ENCODE peak calls at places on chromosomes 4 and X, in four cellular contexts. G, O, T and R are unnamed samples.

GRCh38 chr4:117626664-117627063 is 407.6 kb upstream of the NDST3 start:
- DNase-seq in G (no peak), O (no peak), T (no peak), R (no peak)

GRCh38 chr4:176883681-176884418 is 91.1 kb upstream of the VEGFC start:
- DNase-seq in G (no peak), O (peak; percentile 98), T (peak; percentile 69), R (no peak)

GRCh38 chr4:174365018-174365587 is 81.4 kb downstream of the CEP44 start:
- DNase-seq in G (peak; percentile 10), O (no peak), T (peak; percentile 76), R (no peak)

GRCh38 chr4:158670975-158671664 is 567 bp downstream of the C4orf46 start:
- DNase-seq in G (peak; percentile 78), O (peak; percentile 32), T (peak; percentile 96), R (peak; percentile 63)

GRCh38 chrX:2654436-2655340 is 36.4 kb upstream of the CD99 start:
- DNase-seq in G (no peak), O (no peak), T (no peak), R (no peak)

GRCh38 chr4:181796502-181796901 is 446.7 kb upstream of the TENM3 start:
- DNase-seq in G (no peak), O (no peak), T (peak; percentile 45), R (no peak)

GRCh38 chr4:128802680-128803628 is 6.5 kb upstream of the JADE1 start:
- DNase-seq in G (no peak), O (no peak), T (no peak), R (no peak)

GRCh38 chrX:48779399-48779798 is 7.0 kb upstream of the GATA1 start:
- DNase-seq in G (no peak), O (no peak), T (no peak), R (no peak)

GRCh38 chr4:5568931-5569330 is 139.4 kb downstream of the EVC2 start:
- DNase-seq in G (no peak), O (no peak), T (no peak), R (no peak)

GRCh38 chrX:134520860-134521390 is 61.0 kb downstream of the HPRT1 start:
- DNase-seq in G (no peak), O (no peak), T (peak; percentile 77), R (peak; percentile 42)

GRCh38 chrX:39869846-39870601 is 227.7 kb downstream of the BCOR start:
- DNase-seq in G (no peak), O (no peak), T (peak; percentile 33), R (no peak)

GRCh38 chrX:101415180-101416130 is 7.4 kb downstream of the HNRNPH2 start:
- DNase-seq in G (peak; percentile 66), O (no peak), T (peak; percentile 92), R (peak; percentile 57)

GRCh38 chr4:57989430-57989829 is 879.2 kb upstream of the IGFBP7 start:
- DNase-seq in G (no peak), O (no peak), T (no peak), R (no peak)

GRCh38 chrX:153927936-153928760 is 2.1 kb upstream of the ARHGAP4 start:
- DNase-seq in G (peak; percentile 100), O (peak; percentile 92), T (peak; percentile 97), R (peak; percentile 97)

GRCh38 chrX:108437789-108438623 is at the start of gene COL4A6:
- DNase-seq in G (peak; percentile 2), O (no peak), T (peak; percentile 10), R (no peak)

GRCh38 chr4:7007944-7008343 is 35.2 kb upstream of the TADA2B start:
- DNase-seq in G (no peak), O (no peak), T (no peak), R (no peak)

GRCh38 chr4:184383497-184384055 is 90.8 kb downstream of the IRF2 start:
- DNase-seq in G (no peak), O (peak; percentile 85), T (peak; percentile 98), R (no peak)

GRCh38 chrX:114976321-114976720 is 41.1 kb downstream of the IL13RA2 start:
- DNase-seq in G (no peak), O (peak; percentile 13), T (peak; percentile 19), R (no peak)

GRCh38 chr4:96649536-96649935 is 809.6 kb downstream of the PDHA2 start:
- DNase-seq in G (no peak), O (no peak), T (no peak), R (no peak)

GRCh38 chrX:139077303-139078131 is 366.0 kb upstream of the FGF13 start:
- DNase-seq in G (no peak), O (peak; percentile 10), T (peak; percentile 61), R (no peak)

GRCh38 chr4:991451-992296 is 1.5 kb downstream of the SLC26A1 start:
- DNase-seq in G (no peak), O (no peak), T (no peak), R (no peak)

GRCh38 chrX:16797841-16798240 is 11.6 kb downstream of the TXLNG start:
- DNase-seq in G (no peak), O (no peak), T (no peak), R (no peak)

GRCh38 chr4:99324978-99325377 is 3.8 kb upstream of the ADH1B start:
- DNase-seq in G (no peak), O (peak; percentile 63), T (peak; percentile 98), R (no peak)

GRCh38 chr4:80365928-80366327 is 30.4 kb downstream of the CFAP299 start:
- DNase-seq in G (no peak), O (no peak), T (peak; percentile 85), R (peak; percentile 38)

GRCh38 chr4:37567781-37568180 is 118.4 kb downstream of the RELL1 start:
- DNase-seq in G (no peak), O (no peak), T (peak; percentile 22), R (no peak)

GRCh38 chr4:7430965-7431695 is 3.6 kb downstream of the PSAPL1 start:
- DNase-seq in G (no peak), O (no peak), T (no peak), R (no peak)

GRCh38 chr4:168540865-168541607 is 44.2 kb downstream of the PALLD start:
- DNase-seq in G (no peak), O (no peak), T (peak; percentile 5), R (no peak)

GRCh38 chrX:120769576-120770341 is 105.9 kb downstream of the CT47B1 start:
- DNase-seq in G (peak; percentile 13), O (peak; percentile 59), T (peak; percentile 70), R (peak; percentile 19)

GRCh38 chr4:175891863-175892262 is 79.8 kb upstream of the GPM6A start:
- DNase-seq in G (no peak), O (no peak), T (peak; percentile 0), R (peak; percentile 10)

GRCh38 chrX:13432376-13432775 is 112.5 kb upstream of the ATXN3L start:
- DNase-seq in G (no peak), O (peak; percentile 95), T (peak; percentile 99), R (no peak)

GRCh38 chr4:66568431-66568830 is 898.1 kb upstream of the EPHA5 start:
- DNase-seq in G (no peak), O (no peak), T (no peak), R (no peak)

GRCh38 chr4:26793750-26794149 is 66.9 kb upstream of the STIM2 start:
- DNase-seq in G (no peak), O (no peak), T (no peak), R (no peak)

GRCh38 chrX:39969099-39969825 is 128.5 kb downstream of the BCOR start:
- DNase-seq in G (no peak), O (no peak), T (no peak), R (no peak)

GRCh38 chr4:137307806-137308205 is 224.5 kb downstream of the PCDH18 start:
- DNase-seq in G (no peak), O (peak; percentile 22), T (peak; percentile 93), R (no peak)

GRCh38 chrX:76453737-76454406 is 26.4 kb downstream of the MAGEE1 start:
- DNase-seq in G (no peak), O (no peak), T (no peak), R (no peak)

GRCh38 chr4:13907255-13907751 is 279.8 kb upstream of the BOD1L1 start:
- DNase-seq in G (no peak), O (peak; percentile 95), T (peak; percentile 95), R (no peak)
- TF ChIP-seq CTCF in G (peak; percentile 8), O (peak; percentile 45), T (peak; percentile 35), R (no peak)

DNA sequence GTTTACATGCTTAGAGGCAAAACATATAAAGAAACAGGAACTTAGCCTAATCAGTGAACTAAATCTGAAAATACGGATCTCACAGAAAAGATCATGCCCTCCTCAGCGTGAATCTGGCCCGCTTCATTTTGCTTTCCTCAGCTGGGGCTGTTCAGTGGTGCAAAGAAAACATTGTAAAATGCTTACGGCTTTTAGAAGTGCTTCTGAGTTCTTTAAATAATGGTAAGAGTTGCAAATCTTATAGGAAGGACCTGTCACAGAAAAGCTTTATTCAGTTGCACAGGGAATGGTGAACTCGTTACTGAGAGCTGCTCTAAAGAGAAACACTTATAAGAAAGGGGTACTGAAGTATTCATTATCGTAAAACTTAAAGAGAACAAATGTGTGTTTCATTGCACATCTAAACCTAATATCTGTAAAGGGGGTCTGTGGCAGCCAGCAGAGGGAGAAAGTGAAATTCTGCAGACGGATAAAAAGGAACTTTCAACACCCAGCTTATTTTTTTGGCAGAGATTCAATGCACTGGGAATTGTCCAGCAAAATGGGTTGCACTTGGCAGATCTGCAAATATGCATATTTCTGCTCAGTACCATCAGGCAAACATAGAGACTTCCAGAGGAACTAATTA is 139.2 kb upstream of the ANK2 start:
- DNase-seq in G (no peak), O (no peak), T (peak; percentile 89), R (no peak)
- TF ChIP-seq CTCF in G (no peak), O (peak; percentile 29), T (peak; percentile 47), R (no peak)

GRCh38 chr4:164768516-164768915 is 14.6 kb downstream of the SMIM31 start:
- DNase-seq in G (no peak), O (no peak), T (peak; percentile 6), R (peak; percentile 13)
- TF ChIP-seq CTCF in G (peak; percentile 43), O (peak; percentile 44), T (peak; percentile 42), R (peak; percentile 19)

GRCh38 chr4:39025552-39026085 is 6.6 kb downstream of the TMEM156 start:
- DNase-seq in G (no peak), O (no peak), T (peak; percentile 84), R (no peak)

GRCh38 chr4:39026096-39026495 is 6.1 kb downstream of the TMEM156 start:
- DNase-seq in G (no peak), O (no peak), T (no peak), R (no peak)

GRCh38 chr4:39032218-39033085 is at the start of gene TMEM156:
- DNase-seq in G (peak; percentile 79), O (no peak), T (peak; percentile 14), R (peak; percentile 63)

GRCh38 chr4:39030726-39031125 is 1.5 kb downstream of the TMEM156 start:
- DNase-seq in G (no peak), O (no peak), T (peak; percentile 45), R (no peak)

DNA sequence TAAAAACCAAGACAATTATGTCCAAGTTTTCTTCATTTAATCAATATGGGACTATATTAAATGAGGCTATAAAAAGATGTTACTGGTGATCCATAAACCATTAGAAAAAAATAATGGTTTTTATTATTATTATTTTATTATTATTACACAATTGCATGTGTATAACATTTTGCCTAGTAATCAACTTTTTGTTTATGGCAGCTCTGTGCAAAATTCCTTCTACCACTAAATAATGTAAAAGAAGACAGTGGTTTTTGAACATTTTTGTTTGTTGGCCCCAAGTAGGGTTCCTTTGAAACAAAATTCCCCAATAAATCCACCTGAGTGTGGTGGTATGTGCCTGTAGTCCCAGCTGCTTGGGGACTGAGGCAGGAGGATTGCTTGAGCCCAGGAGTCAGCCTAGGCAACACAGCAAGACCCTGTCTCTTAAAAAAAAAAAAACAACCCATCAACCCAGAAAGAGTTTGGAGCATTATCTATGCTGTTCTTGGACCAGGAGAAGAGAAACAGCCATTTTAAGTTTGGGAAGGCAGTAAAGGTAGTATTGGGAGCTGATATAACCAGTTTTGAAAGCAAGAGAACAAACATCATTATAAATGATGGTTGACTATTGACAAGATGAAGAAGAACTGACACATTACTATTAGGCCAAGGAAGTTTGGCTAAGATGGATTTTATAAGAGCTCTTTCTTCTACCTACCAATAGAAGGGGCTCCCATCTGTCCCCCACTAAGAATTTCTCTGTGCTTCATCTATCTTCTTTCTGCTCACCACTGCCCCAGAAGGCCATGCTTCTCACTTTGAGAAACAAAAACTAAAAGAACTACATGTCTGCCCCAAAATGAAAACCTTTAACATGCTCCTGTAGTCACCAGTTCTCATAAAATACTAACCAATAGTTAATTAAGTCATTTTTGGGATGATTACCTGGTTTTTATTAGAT is 2.2 kb downstream of the TMEM156 start:
- DNase-seq in G (no peak), O (no peak), T (no peak), R (peak; percentile 41)
- TF ChIP-seq CTCF in G (peak; percentile 26), O (no peak), T (no peak), R (peak; percentile 5)